ENCODE peak calls at places on chromosomes 12 and 14, in seven cellular contexts. One of them, this sample, is unnamed.
A peak's percentile ranks its signal among the peaks of the same experiment; 100 is the strongest.

GRCh38 chr12:48015129-48015528 is 10.9 kb upstream of the COL2A1 start:
- DNase-seq in psoas muscle: no peak
- DNase-seq in pancreas: no peak
- DNase-seq in CD8-positive, alpha-beta T cell: no peak
- DNase-seq in uterus: no peak
- DNase-seq in spleen: no peak
- DNase-seq in breast epithelium: no peak
- DNase-seq in this sample: no peak

GRCh38 chr12:11729008-11729407 is 79.5 kb downstream of the ETV6 start:
- DNase-seq in CD8-positive, alpha-beta T cell: no peak
- DNase-seq in breast epithelium: no peak
- DNase-seq in pancreas: peak; percentile 93
- DNase-seq in spleen: no peak
- DNase-seq in uterus: no peak
- DNase-seq in psoas muscle: no peak
- DNase-seq in this sample: no peak

GRCh38 chr12:120994059-120994458 is 15.7 kb downstream of the HNF1A start:
- DNase-seq in CD8-positive, alpha-beta T cell: no peak
- DNase-seq in uterus: no peak
- DNase-seq in psoas muscle: no peak
- DNase-seq in pancreas: no peak
- DNase-seq in spleen: no peak
- DNase-seq in breast epithelium: no peak
- DNase-seq in this sample: no peak

GRCh38 chr14:99887407-99887806 is 94.2 kb downstream of the EML1 start:
- DNase-seq in pancreas: no peak
- DNase-seq in breast epithelium: no peak
- DNase-seq in CD8-positive, alpha-beta T cell: no peak
- DNase-seq in uterus: no peak
- DNase-seq in spleen: no peak
- DNase-seq in psoas muscle: no peak
- DNase-seq in this sample: no peak

GRCh38 chr12:67422081-67422480 is 152.9 kb downstream of the CAND1 start:
- DNase-seq in CD8-positive, alpha-beta T cell: no peak
- DNase-seq in psoas muscle: no peak
- DNase-seq in breast epithelium: no peak
- DNase-seq in spleen: no peak
- DNase-seq in pancreas: no peak
- DNase-seq in uterus: no peak
- DNase-seq in this sample: no peak

GRCh38 chr12:44021471-44021971 is 185.6 kb downstream of the TMEM117 start:
- DNase-seq in uterus: no peak
- DNase-seq in breast epithelium: no peak
- DNase-seq in spleen: no peak
- DNase-seq in psoas muscle: no peak
- DNase-seq in pancreas: no peak
- DNase-seq in CD8-positive, alpha-beta T cell: no peak
- DNase-seq in this sample: no peak

GRCh38 chr12:118327381-118327780 is 45.3 kb downstream of the TAOK3 start:
- DNase-seq in pancreas: no peak
- DNase-seq in CD8-positive, alpha-beta T cell: no peak
- DNase-seq in psoas muscle: no peak
- DNase-seq in uterus: no peak
- DNase-seq in breast epithelium: no peak
- DNase-seq in spleen: no peak
- DNase-seq in this sample: no peak

GRCh38 chr12:51890135-51890464 is 2.2 kb downstream of the ANKRD33 start:
- DNase-seq in breast epithelium: no peak
- DNase-seq in pancreas: no peak
- DNase-seq in psoas muscle: no peak
- DNase-seq in uterus: no peak
- DNase-seq in spleen: no peak
- DNase-seq in CD8-positive, alpha-beta T cell: no peak
- DNase-seq in this sample: no peak

GRCh38 chr14:63273091-63273490 is 45.6 kb downstream of the GPHB5 start:
- DNase-seq in psoas muscle: no peak
- DNase-seq in breast epithelium: no peak
- DNase-seq in spleen: no peak
- DNase-seq in CD8-positive, alpha-beta T cell: no peak
- DNase-seq in pancreas: no peak
- DNase-seq in uterus: no peak
- DNase-seq in this sample: no peak

GRCh38 chr14:52951730-52952481 is 1.1 kb upstream of the FERMT2 start:
- DNase-seq in CD8-positive, alpha-beta T cell: no peak
- DNase-seq in uterus: no peak
- DNase-seq in spleen: no peak
- DNase-seq in breast epithelium: peak; percentile 59
- DNase-seq in psoas muscle: peak; percentile 44
- DNase-seq in pancreas: peak; percentile 47
- DNase-seq in this sample: no peak

GRCh38 chr14:94161979-94162378 is 12.1 kb upstream of the PPP4R4 start:
- DNase-seq in uterus: no peak
- DNase-seq in CD8-positive, alpha-beta T cell: no peak
- DNase-seq in psoas muscle: no peak
- DNase-seq in pancreas: no peak
- DNase-seq in breast epithelium: no peak
- DNase-seq in spleen: no peak
- DNase-seq in this sample: no peak

GRCh38 chr14:99781853-99782610 is 11.2 kb upstream of the EML1 start:
- DNase-seq in uterus: no peak
- DNase-seq in psoas muscle: no peak
- DNase-seq in breast epithelium: no peak
- DNase-seq in CD8-positive, alpha-beta T cell: no peak
- DNase-seq in pancreas: no peak
- DNase-seq in spleen: no peak
- DNase-seq in this sample: no peak

GRCh38 chr12:30818562-30818961 is 63.8 kb upstream of the CAPRIN2 start:
- DNase-seq in CD8-positive, alpha-beta T cell: no peak
- DNase-seq in breast epithelium: no peak
- DNase-seq in uterus: no peak
- DNase-seq in psoas muscle: no peak
- DNase-seq in spleen: no peak
- DNase-seq in pancreas: no peak
- DNase-seq in this sample: no peak

GRCh38 chr12:24177889-24178288 is 228.4 kb upstream of the SOX5 start:
- DNase-seq in uterus: no peak
- DNase-seq in breast epithelium: no peak
- DNase-seq in psoas muscle: no peak
- DNase-seq in CD8-positive, alpha-beta T cell: no peak
- DNase-seq in pancreas: no peak
- DNase-seq in spleen: no peak
- DNase-seq in this sample: no peak

GRCh38 chr12:15997910-15998309 is 86.8 kb downstream of the DERA start:
- DNase-seq in breast epithelium: no peak
- DNase-seq in spleen: no peak
- DNase-seq in pancreas: no peak
- DNase-seq in uterus: no peak
- DNase-seq in psoas muscle: no peak
- DNase-seq in CD8-positive, alpha-beta T cell: no peak
- DNase-seq in this sample: no peak

GRCh38 chr12:15995801-15996200 is 84.7 kb downstream of the DERA start:
- DNase-seq in CD8-positive, alpha-beta T cell: no peak
- DNase-seq in pancreas: no peak
- DNase-seq in breast epithelium: no peak
- DNase-seq in spleen: no peak
- DNase-seq in psoas muscle: no peak
- DNase-seq in uterus: no peak
- DNase-seq in this sample: no peak

GRCh38 chr12:15996948-15997347 is 85.8 kb downstream of the DERA start:
- DNase-seq in breast epithelium: no peak
- DNase-seq in CD8-positive, alpha-beta T cell: no peak
- DNase-seq in uterus: no peak
- DNase-seq in spleen: no peak
- DNase-seq in pancreas: no peak
- DNase-seq in psoas muscle: no peak
- DNase-seq in this sample: no peak

GRCh38 chr12:15996254-15996653 is 85.1 kb downstream of the DERA start:
- DNase-seq in uterus: no peak
- DNase-seq in psoas muscle: no peak
- DNase-seq in spleen: no peak
- DNase-seq in CD8-positive, alpha-beta T cell: no peak
- DNase-seq in breast epithelium: no peak
- DNase-seq in pancreas: no peak
- DNase-seq in this sample: no peak
- TF ChIP-seq CTCF in uterus: no peak
- TF ChIP-seq CTCF in psoas muscle: no peak
- TF ChIP-seq CTCF in spleen: no peak
- TF ChIP-seq CTCF in CD8-positive, alpha-beta T cell: no peak
- TF ChIP-seq CTCF in breast epithelium: no peak
- TF ChIP-seq CTCF in pancreas: no peak
- TF ChIP-seq CTCF in this sample: no peak

GRCh38 chr12:6916426-6917200 is 2.2 kb downstream of the ENO2 start:
- DNase-seq in pancreas: no peak
- DNase-seq in breast epithelium: no peak
- DNase-seq in spleen: peak; percentile 67
- DNase-seq in uterus: no peak
- DNase-seq in psoas muscle: no peak
- DNase-seq in CD8-positive, alpha-beta T cell: no peak
- DNase-seq in this sample: no peak

GRCh38 chr12:6917491-6918231 is 3.3 kb downstream of the ENO2 start:
- DNase-seq in spleen: peak; percentile 49
- DNase-seq in CD8-positive, alpha-beta T cell: no peak
- DNase-seq in psoas muscle: no peak
- DNase-seq in breast epithelium: no peak
- DNase-seq in uterus: no peak
- DNase-seq in pancreas: no peak
- DNase-seq in this sample: no peak

GRCh38 chr12:6915023-6915788 is 826 bp downstream of the ENO2 start:
- DNase-seq in CD8-positive, alpha-beta T cell: no peak
- DNase-seq in breast epithelium: no peak
- DNase-seq in psoas muscle: no peak
- DNase-seq in pancreas: no peak
- DNase-seq in uterus: peak; percentile 51
- DNase-seq in spleen: peak; percentile 71
- DNase-seq in this sample: peak; percentile 37

GRCh38 chr12:6914246-6914947 is at the start of gene ENO2:
- DNase-seq in CD8-positive, alpha-beta T cell: peak; percentile 82
- DNase-seq in breast epithelium: no peak
- DNase-seq in psoas muscle: peak; percentile 83
- DNase-seq in spleen: peak; percentile 94
- DNase-seq in uterus: peak; percentile 80
- DNase-seq in pancreas: peak; percentile 48
- DNase-seq in this sample: peak; percentile 57

DNA sequence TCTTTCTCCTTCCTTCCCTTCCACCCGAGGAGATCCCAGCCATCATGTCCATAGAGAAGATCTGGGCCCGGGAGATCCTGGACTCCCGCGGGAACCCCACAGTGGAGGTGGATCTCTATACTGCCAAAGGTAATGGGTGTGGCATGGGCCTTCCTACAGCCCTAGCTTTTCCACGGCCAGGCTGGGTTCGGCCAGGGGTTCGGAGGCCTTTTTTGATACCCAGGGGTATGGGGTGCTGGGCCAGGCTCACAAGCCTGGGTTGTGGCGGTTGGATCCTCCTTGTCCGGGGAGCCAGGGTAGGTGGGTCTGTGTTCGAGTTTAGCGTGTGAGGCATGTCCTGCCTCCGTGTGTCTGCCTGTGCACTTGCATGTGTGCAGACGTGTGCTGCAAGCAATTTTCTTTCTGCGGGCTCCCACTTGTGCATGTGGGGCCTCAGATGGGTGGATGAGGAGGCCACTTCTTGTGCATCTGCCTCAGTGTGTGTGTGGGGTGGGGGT is 1.5 kb downstream of the ENO2 start:
- DNase-seq in uterus: no peak
- DNase-seq in CD8-positive, alpha-beta T cell: no peak
- DNase-seq in breast epithelium: no peak
- DNase-seq in pancreas: no peak
- DNase-seq in psoas muscle: no peak
- DNase-seq in spleen: peak; percentile 66
- DNase-seq in this sample: no peak
- TF ChIP-seq CTCF in uterus: no peak
- TF ChIP-seq CTCF in CD8-positive, alpha-beta T cell: no peak
- TF ChIP-seq CTCF in breast epithelium: no peak
- TF ChIP-seq CTCF in pancreas: no peak
- TF ChIP-seq CTCF in psoas muscle: no peak
- TF ChIP-seq CTCF in spleen: no peak
- TF ChIP-seq CTCF in this sample: no peak

GRCh38 chr14:73058923-73059311 is 583 bp downstream of the RBM25 start:
- DNase-seq in psoas muscle: no peak
- DNase-seq in breast epithelium: no peak
- DNase-seq in pancreas: peak; percentile 20
- DNase-seq in CD8-positive, alpha-beta T cell: peak; percentile 2
- DNase-seq in spleen: no peak
- DNase-seq in uterus: no peak
- DNase-seq in this sample: peak; percentile 36

GRCh38 chr14:73055251-73055650 is 3.1 kb upstream of the RBM25 start:
- DNase-seq in uterus: no peak
- DNase-seq in psoas muscle: no peak
- DNase-seq in pancreas: no peak
- DNase-seq in breast epithelium: no peak
- DNase-seq in spleen: no peak
- DNase-seq in CD8-positive, alpha-beta T cell: no peak
- DNase-seq in this sample: no peak

GRCh38 chr14:73059326-73059725 is 992 bp downstream of the RBM25 start:
- DNase-seq in pancreas: no peak
- DNase-seq in breast epithelium: no peak
- DNase-seq in spleen: no peak
- DNase-seq in uterus: no peak
- DNase-seq in psoas muscle: no peak
- DNase-seq in CD8-positive, alpha-beta T cell: no peak
- DNase-seq in this sample: no peak

GRCh38 chr14:73057939-73058223 is 453 bp upstream of the RBM25 start:
- DNase-seq in psoas muscle: no peak
- DNase-seq in uterus: no peak
- DNase-seq in pancreas: no peak
- DNase-seq in CD8-positive, alpha-beta T cell: no peak
- DNase-seq in spleen: no peak
- DNase-seq in breast epithelium: no peak
- DNase-seq in this sample: no peak

DNA sequence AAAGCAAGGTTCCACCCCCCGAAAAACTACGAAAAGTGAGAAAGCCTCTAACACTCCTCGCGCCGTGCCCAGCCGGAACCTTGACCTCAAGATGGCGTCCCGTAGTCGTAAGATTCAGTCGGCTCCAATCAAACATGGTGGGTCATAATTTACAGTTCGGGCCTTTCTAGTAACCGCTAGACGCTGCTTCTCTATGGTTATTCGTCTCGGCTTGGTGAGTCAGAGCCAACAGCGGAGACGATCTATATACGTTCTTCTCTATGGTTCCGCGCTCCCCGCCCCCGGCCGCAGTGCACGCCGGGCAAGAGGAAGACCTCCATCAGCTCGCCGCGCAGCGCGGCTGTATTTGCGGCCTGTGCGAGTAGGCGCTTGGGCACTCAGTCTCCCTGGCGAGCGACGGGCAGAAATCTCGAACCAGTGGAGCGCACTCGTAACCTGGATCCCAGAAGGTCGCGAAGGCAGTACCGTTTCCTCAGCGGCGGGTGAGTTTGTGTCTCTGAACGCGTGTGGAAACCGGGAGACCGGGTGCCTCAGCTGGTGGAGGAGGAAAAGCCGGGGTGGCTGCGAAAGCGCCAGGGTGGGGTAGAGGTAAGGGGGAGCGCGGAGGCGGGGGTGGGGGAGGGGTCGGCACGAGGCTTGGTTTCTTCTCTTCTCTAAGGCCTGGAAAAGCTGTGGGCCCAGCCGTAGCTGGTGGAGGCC is at the start of gene RBM25:
- DNase-seq in breast epithelium: peak; percentile 94
- DNase-seq in psoas muscle: peak; percentile 94
- DNase-seq in CD8-positive, alpha-beta T cell: peak; percentile 89
- DNase-seq in spleen: peak; percentile 99
- DNase-seq in uterus: peak; percentile 95
- DNase-seq in pancreas: peak; percentile 96
- DNase-seq in this sample: peak; percentile 94
- TF ChIP-seq CTCF in breast epithelium: no peak
- TF ChIP-seq CTCF in psoas muscle: no peak
- TF ChIP-seq CTCF in CD8-positive, alpha-beta T cell: no peak
- TF ChIP-seq CTCF in spleen: no peak
- TF ChIP-seq CTCF in uterus: peak; percentile 10
- TF ChIP-seq CTCF in pancreas: no peak
- TF ChIP-seq CTCF in this sample: no peak

GRCh38 chr12:93802698-93803097 is 125.5 kb downstream of the CRADD start:
- DNase-seq in spleen: no peak
- DNase-seq in pancreas: no peak
- DNase-seq in breast epithelium: no peak
- DNase-seq in psoas muscle: no peak
- DNase-seq in CD8-positive, alpha-beta T cell: no peak
- DNase-seq in uterus: no peak
- DNase-seq in this sample: no peak
- TF ChIP-seq CTCF in spleen: no peak
- TF ChIP-seq CTCF in pancreas: no peak
- TF ChIP-seq CTCF in breast epithelium: no peak
- TF ChIP-seq CTCF in psoas muscle: peak; percentile 42
- TF ChIP-seq CTCF in CD8-positive, alpha-beta T cell: no peak
- TF ChIP-seq CTCF in uterus: peak; percentile 27
- TF ChIP-seq CTCF in this sample: peak; percentile 27